ENCODE peak calls at places on chromosomes 1 and 21, in four cellular contexts. T is mammary epithelial cell, U is epithelial cell of proximal tubule, A is heart left ventricle. P is an unnamed sample.
A peak's percentile ranks its signal among the peaks of the same experiment; 100 is the strongest.

GRCh38 chr1:111221633-111222286 is 5.8 kb upstream of the CHI3L2 start:
- DNase-seq in T (no peak), U (no peak), A (no peak), P (peak; percentile 24)

GRCh38 chr1:156527584-156527983 is 27.0 kb upstream of the MEF2D start:
- DNase-seq in T (no peak), U (no peak), A (no peak), P (no peak)

GRCh38 chr1:92792340-92792782 is 7.5 kb upstream of the EVI5 start:
- DNase-seq in T (no peak), U (no peak), A (no peak), P (peak; percentile 54)

GRCh38 chr21:35738342-35738961 is 321.9 kb downstream of the SETD4 start:
- DNase-seq in T (peak; percentile 36), U (no peak), A (no peak), P (peak; percentile 69)

GRCh38 chr21:46002841-46003574 is 21.4 kb downstream of the COL6A1 start:
- DNase-seq in T (no peak), U (no peak), A (peak; percentile 17), P (no peak)

GRCh38 chr1:235327559-235328270 is at the start of gene ARID4B:
- DNase-seq in T (no peak), U (no peak), A (peak; percentile 87), P (no peak)

GRCh38 chr21:20451051-20451450 is 547.2 kb upstream of the NCAM2 start:
- DNase-seq in T (peak; percentile 0), U (no peak), A (no peak), P (peak; percentile 27)

GRCh38 chr1:165169028-165169427 is 187.5 kb downstream of the LMX1A start:
- DNase-seq in T (peak; percentile 85), U (no peak), A (no peak), P (peak; percentile 92)

GRCh38 chr21:45537111-45537745 is 5.0 kb downstream of the SLC19A1 start:
- DNase-seq in T (no peak), U (no peak), A (peak; percentile 12), P (no peak)

GRCh38 chr1:20981903-20982695 is 194.6 kb downstream of the EIF4G3 start:
- DNase-seq in T (peak; percentile 16), U (peak; percentile 13), A (no peak), P (peak; percentile 27)

GRCh38 chr1:119139393-119139792 is 1.1 kb downstream of the WARS2 start:
- DNase-seq in T (no peak), U (no peak), A (no peak), P (no peak)

GRCh38 chr1:90313756-90314155 is 318.8 kb downstream of the ZNF326 start:
- DNase-seq in T (no peak), U (no peak), A (no peak), P (no peak)

GRCh38 chr21:35861656-35862055 is 198.7 kb downstream of the SETD4 start:
- DNase-seq in T (no peak), U (no peak), A (no peak), P (no peak)

GRCh38 chr1:203126866-203127671 is 457 bp upstream of the ADORA1 start:
- DNase-seq in T (no peak), U (no peak), A (no peak), P (no peak)

GRCh38 chr1:30881266-30882181 is 27.0 kb downstream of the SDC3 start:
- DNase-seq in T (no peak), U (no peak), A (no peak), P (no peak)

GRCh38 chr21:21816778-21817177 is 818.6 kb downstream of the NCAM2 start:
- DNase-seq in T (no peak), U (no peak), A (no peak), P (no peak)

GRCh38 chr21:33266050-33266783 is at the start of gene IL10RB:
- DNase-seq in T (peak; percentile 56), U (no peak), A (peak; percentile 85), P (peak; percentile 57)

GRCh38 chr1:91123773-91124172 is 101.9 kb upstream of the ZNF644 start:
- DNase-seq in T (no peak), U (no peak), A (no peak), P (no peak)

GRCh38 chr1:29789221-29789909 is 553.0 kb downstream of the PTPRU start:
- DNase-seq in T (peak; percentile 62), U (peak; percentile 10), A (no peak), P (peak; percentile 55)

GRCh38 chr1:158035976-158036583 is 42.6 kb downstream of the KIRREL1 start:
- DNase-seq in T (peak; percentile 24), U (no peak), A (no peak), P (peak; percentile 70)

GRCh38 chr1:38028105-38028591 is 15.6 kb downstream of the UTP11 start:
- DNase-seq in T (peak; percentile 93), U (no peak), A (no peak), P (peak; percentile 89)

GRCh38 chr1:110476028-110476765 is 25.2 kb downstream of the PROK1 start:
- DNase-seq in T (no peak), U (no peak), A (no peak), P (no peak)

GRCh38 chr21:45357436-45358260 is 47.3 kb upstream of the COL18A1 start:
- DNase-seq in T (no peak), U (no peak), A (peak; percentile 74), P (peak; percentile 24)

GRCh38 chr21:27171704-27172103 is 204.8 kb upstream of the ADAMTS5 start:
- DNase-seq in T (no peak), U (no peak), A (no peak), P (no peak)

GRCh38 chr21:31198575-31198974 is 145.5 kb downstream of the TIAM1 start:
- DNase-seq in T (peak; percentile 38), U (peak; percentile 29), A (no peak), P (peak; percentile 63)

GRCh38 chr1:66258404-66259105 is 275.4 kb upstream of the SGIP1 start:
- DNase-seq in T (no peak), U (no peak), A (no peak), P (no peak)

GRCh38 chr1:233909195-233909594 is 4.7 kb downstream of the SLC35F3 start:
- DNase-seq in T (peak; percentile 92), U (peak; percentile 95), A (no peak), P (peak; percentile 87)

GRCh38 chr21:45918011-45918410 is 63.6 kb upstream of the COL6A1 start:
- DNase-seq in T (no peak), U (no peak), A (no peak), P (no peak)

GRCh38 chr1:182841368-182841988 is 2.3 kb downstream of the DHX9 start:
- DNase-seq in T (peak; percentile 39), U (peak; percentile 82), A (no peak), P (peak; percentile 42)

GRCh38 chr1:202016022-202016624 is 5.7 kb downstream of the ELF3 start:
- DNase-seq in T (no peak), U (no peak), A (no peak), P (no peak)

GRCh38 chr1:154968731-154969130 is 1.8 kb downstream of the SHC1 start:
- DNase-seq in T (no peak), U (no peak), A (no peak), P (no peak)

GRCh38 chr1:37244815-37245214 is 210.5 kb upstream of the GRIK3 start:
- DNase-seq in T (no peak), U (no peak), A (no peak), P (no peak)

GRCh38 chr1:206478746-206479145 is 8.5 kb downstream of the IKBKE start:
- DNase-seq in T (no peak), U (no peak), A (no peak), P (no peak)

GRCh38 chr1:61448934-61449368 is 276.0 kb downstream of the TM2D1 start:
- DNase-seq in T (peak; percentile 77), U (no peak), A (peak; percentile 89), P (peak; percentile 87)

GRCh38 chr21:29148535-29148934 is 18.1 kb downstream of the MAP3K7CL start:
- DNase-seq in T (peak; percentile 83), U (no peak), A (no peak), P (no peak)

GRCh38 chr1:213423041-213423440 is 372.0 kb downstream of the RPS6KC1 start:
- DNase-seq in T (no peak), U (no peak), A (no peak), P (no peak)
- TF ChIP-seq CTCF in T (no peak), U (no peak), A (no peak), P (no peak)

GRCh38 chr1:6199298-6200187 is at the start of gene RPL22:
- DNase-seq in T (peak; percentile 99), U (peak; percentile 91), A (peak; percentile 99), P (peak; percentile 99)
- H3K4me3 ChIP-seq in T (peak within 1 kb of the TSS; percentile 57), U (peak within 1 kb of the TSS; percentile 78), A (peak within 1 kb of the TSS; percentile 89), P (peak within 1 kb of the TSS; percentile 98)

GRCh38 chr1:168343566-168343965 is 62.9 kb downstream of the TBX19 start:
- DNase-seq in T (no peak), U (no peak), A (no peak), P (no peak)
- TF ChIP-seq CTCF in T (peak; percentile 24), U (peak; percentile 44), A (no peak), P (peak; percentile 23)

GRCh38 chr1:204382714-204383083 is 23.0 kb upstream of the PLEKHA6 start:
- DNase-seq in T (no peak), U (no peak), A (no peak), P (no peak)

GRCh38 chr1:204377800-204378608 is 18.3 kb upstream of the PLEKHA6 start:
- DNase-seq in T (peak; percentile 28), U (peak; percentile 59), A (no peak), P (peak; percentile 53)

GRCh38 chr1:204380293-204380831 is 20.6 kb upstream of the PLEKHA6 start:
- DNase-seq in T (peak; percentile 20), U (no peak), A (no peak), P (peak; percentile 80)

DNA sequence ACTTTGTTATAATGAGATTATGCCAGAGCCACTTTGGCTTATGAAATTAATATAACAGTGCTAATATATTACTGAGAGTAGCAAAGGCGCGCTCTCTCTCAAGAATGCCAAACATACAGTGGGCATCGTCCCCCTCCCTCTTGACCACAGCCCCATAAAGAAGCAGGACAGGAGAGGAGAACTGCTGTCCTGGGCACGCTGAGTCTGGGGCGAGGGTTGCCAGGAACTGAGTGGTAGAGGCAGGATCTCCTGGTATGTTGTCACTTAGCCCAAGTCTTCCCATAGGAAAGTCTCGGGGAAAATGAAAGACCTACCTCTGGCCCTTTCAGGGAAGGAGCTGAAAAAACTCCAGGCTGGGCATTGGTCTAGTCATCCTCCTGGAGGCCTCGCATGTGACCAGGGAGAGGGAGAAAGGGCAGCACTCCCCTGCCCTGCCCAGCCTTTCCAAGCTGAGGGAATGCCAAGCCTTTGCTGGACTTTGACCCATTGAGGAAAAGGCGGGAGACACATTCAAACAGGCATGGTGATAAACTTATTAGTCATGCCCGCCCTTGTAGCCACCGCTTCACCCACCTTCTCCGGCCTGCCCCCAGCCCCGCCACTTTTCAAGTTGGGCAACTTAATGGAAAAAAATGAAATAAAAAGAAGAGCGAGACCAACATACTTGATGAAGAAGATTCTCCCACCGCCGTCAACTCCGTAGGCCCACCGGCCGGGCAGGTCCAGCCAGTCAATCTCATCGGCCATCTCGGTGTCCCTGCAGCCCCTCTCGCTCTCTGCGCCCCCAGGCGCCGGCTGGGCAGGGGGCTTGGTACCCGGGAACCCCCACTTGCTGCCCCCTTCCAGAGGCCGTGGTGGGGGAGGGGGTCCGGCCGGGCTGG is 17.4 kb upstream of the PLEKHA6 start:
- DNase-seq in T (no peak), U (peak; percentile 63), A (no peak), P (no peak)
- H3K4me3 ChIP-seq in T (peak overlapping the region; percentile 45), U (peak overlapping the region; percentile 90), A (peak overlapping the region; percentile 43), P (peak overlapping the region; percentile 56)

DNA sequence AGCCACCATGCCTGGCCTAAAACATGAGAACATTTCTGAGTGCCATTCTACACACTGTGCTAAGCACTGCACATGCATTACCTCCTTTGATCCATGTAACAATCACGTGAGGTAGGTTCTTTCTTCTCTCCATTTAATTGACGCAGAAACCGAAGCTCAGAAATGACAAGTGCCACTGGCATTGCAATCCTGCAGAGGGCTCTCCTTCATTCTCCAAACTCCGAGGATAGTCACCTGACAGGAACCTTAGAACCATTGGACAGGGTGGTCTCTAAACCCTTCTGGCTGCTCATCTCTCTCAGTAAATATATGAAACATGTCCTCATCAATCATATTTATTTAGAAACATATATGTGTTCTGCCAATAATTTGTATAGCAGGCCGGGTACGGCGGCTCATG is 167.1 kb upstream of the JUN start:
- DNase-seq in T (no peak), U (no peak), A (no peak), P (no peak)
- TF ChIP-seq CTCF in T (no peak), U (no peak), A (no peak), P (no peak)

P was measured in epithelial cell of esophagus.